ENCODE peak calls at places on chromosomes 5 and 9, in ten cellular contexts. One of them, this sample, is unnamed.

GRCh38 chr9:82332018-82332773 is 343.6 kb downstream of the SPATA31D1 start:
- DNase-seq in ovary: no peak
- DNase-seq in HCT116: no peak
- DNase-seq in H1: no peak
- DNase-seq in heart left ventricle: no peak
- DNase-seq in gastrocnemius medialis: no peak
- DNase-seq in A549: peak; percentile 68
- DNase-seq in Peyer's patch: no peak
- DNase-seq in IMR-90: peak; percentile 85
- DNase-seq in tibial nerve: no peak
- DNase-seq in this sample: no peak

GRCh38 chr5:10366310-10367297 is 13.1 kb downstream of the MARCHF6 start:
- DNase-seq in ovary: no peak
- DNase-seq in HCT116: no peak
- DNase-seq in H1: no peak
- DNase-seq in heart left ventricle: no peak
- DNase-seq in gastrocnemius medialis: no peak
- DNase-seq in A549: peak; percentile 56
- DNase-seq in Peyer's patch: no peak
- DNase-seq in IMR-90: peak; percentile 54
- DNase-seq in tibial nerve: no peak
- DNase-seq in this sample: peak; percentile 42

GRCh38 chr5:6236170-6236793 is 142.1 kb downstream of the MED10 start:
- DNase-seq in ovary: no peak
- DNase-seq in HCT116: no peak
- DNase-seq in H1: no peak
- DNase-seq in heart left ventricle: no peak
- DNase-seq in gastrocnemius medialis: no peak
- DNase-seq in A549: no peak
- DNase-seq in Peyer's patch: no peak
- DNase-seq in IMR-90: no peak
- DNase-seq in tibial nerve: no peak
- DNase-seq in this sample: no peak

GRCh38 chr5:111685969-111686368 is 71.0 kb downstream of the NREP start:
- DNase-seq in ovary: no peak
- DNase-seq in HCT116: peak; percentile 16
- DNase-seq in H1: peak; percentile 15
- DNase-seq in heart left ventricle: no peak
- DNase-seq in gastrocnemius medialis: no peak
- DNase-seq in A549: peak; percentile 12
- DNase-seq in Peyer's patch: no peak
- DNase-seq in IMR-90: no peak
- DNase-seq in tibial nerve: no peak
- DNase-seq in this sample: no peak

GRCh38 chr5:15571081-15571480 is 71.1 kb downstream of the FBXL7 start:
- DNase-seq in ovary: no peak
- DNase-seq in HCT116: no peak
- DNase-seq in H1: no peak
- DNase-seq in heart left ventricle: no peak
- DNase-seq in gastrocnemius medialis: no peak
- DNase-seq in A549: no peak
- DNase-seq in Peyer's patch: no peak
- DNase-seq in IMR-90: no peak
- DNase-seq in tibial nerve: no peak
- DNase-seq in this sample: no peak

GRCh38 chr5:9557696-9558095 is 11.8 kb upstream of the SEMA5A start:
- DNase-seq in ovary: no peak
- DNase-seq in HCT116: no peak
- DNase-seq in H1: no peak
- DNase-seq in heart left ventricle: no peak
- DNase-seq in gastrocnemius medialis: no peak
- DNase-seq in A549: no peak
- DNase-seq in Peyer's patch: no peak
- DNase-seq in IMR-90: peak; percentile 82
- DNase-seq in tibial nerve: no peak
- DNase-seq in this sample: no peak

GRCh38 chr5:68233075-68233474 is 17.5 kb downstream of the PIK3R1 start:
- DNase-seq in ovary: no peak
- DNase-seq in HCT116: no peak
- DNase-seq in H1: no peak
- DNase-seq in heart left ventricle: no peak
- DNase-seq in gastrocnemius medialis: no peak
- DNase-seq in A549: no peak
- DNase-seq in Peyer's patch: no peak
- DNase-seq in IMR-90: no peak
- DNase-seq in tibial nerve: no peak
- DNase-seq in this sample: no peak

GRCh38 chr9:91197232-91198181 is 164.2 kb downstream of the AUH start:
- DNase-seq in ovary: peak; percentile 83
- DNase-seq in HCT116: peak; percentile 85
- DNase-seq in H1: no peak
- DNase-seq in heart left ventricle: peak; percentile 74
- DNase-seq in gastrocnemius medialis: peak; percentile 91
- DNase-seq in A549: peak; percentile 98
- DNase-seq in Peyer's patch: peak; percentile 72
- DNase-seq in IMR-90: peak; percentile 98
- DNase-seq in tibial nerve: peak; percentile 71
- DNase-seq in this sample: peak; percentile 85

GRCh38 chr5:138752951-138753793 is at the start of gene CTNNA1:
- DNase-seq in ovary: peak; percentile 82
- DNase-seq in HCT116: peak; percentile 71
- DNase-seq in H1: no peak
- DNase-seq in heart left ventricle: peak; percentile 84
- DNase-seq in gastrocnemius medialis: peak; percentile 66
- DNase-seq in A549: peak; percentile 77
- DNase-seq in Peyer's patch: peak; percentile 92
- DNase-seq in IMR-90: peak; percentile 49
- DNase-seq in tibial nerve: peak; percentile 66
- DNase-seq in this sample: peak; percentile 86

GRCh38 chr9:115172105-115172504 is 54.1 kb upstream of the TNC start:
- DNase-seq in ovary: no peak
- DNase-seq in HCT116: no peak
- DNase-seq in H1: no peak
- DNase-seq in heart left ventricle: no peak
- DNase-seq in gastrocnemius medialis: no peak
- DNase-seq in A549: no peak
- DNase-seq in Peyer's patch: no peak
- DNase-seq in IMR-90: no peak
- DNase-seq in tibial nerve: no peak
- DNase-seq in this sample: no peak

GRCh38 chr5:175746851-175747250 is 89.0 kb downstream of the HRH2 start:
- DNase-seq in ovary: no peak
- DNase-seq in HCT116: peak; percentile 36
- DNase-seq in H1: no peak
- DNase-seq in heart left ventricle: no peak
- DNase-seq in gastrocnemius medialis: no peak
- DNase-seq in A549: peak; percentile 60
- DNase-seq in Peyer's patch: no peak
- DNase-seq in IMR-90: peak; percentile 15
- DNase-seq in tibial nerve: no peak
- DNase-seq in this sample: no peak

GRCh38 chr5:1184481-1184880 is 16.9 kb upstream of the SLC6A19 start:
- DNase-seq in ovary: no peak
- DNase-seq in HCT116: no peak
- DNase-seq in H1: no peak
- DNase-seq in heart left ventricle: no peak
- DNase-seq in gastrocnemius medialis: no peak
- DNase-seq in A549: no peak
- DNase-seq in Peyer's patch: no peak
- DNase-seq in IMR-90: no peak
- DNase-seq in tibial nerve: no peak
- DNase-seq in this sample: no peak

DNA sequence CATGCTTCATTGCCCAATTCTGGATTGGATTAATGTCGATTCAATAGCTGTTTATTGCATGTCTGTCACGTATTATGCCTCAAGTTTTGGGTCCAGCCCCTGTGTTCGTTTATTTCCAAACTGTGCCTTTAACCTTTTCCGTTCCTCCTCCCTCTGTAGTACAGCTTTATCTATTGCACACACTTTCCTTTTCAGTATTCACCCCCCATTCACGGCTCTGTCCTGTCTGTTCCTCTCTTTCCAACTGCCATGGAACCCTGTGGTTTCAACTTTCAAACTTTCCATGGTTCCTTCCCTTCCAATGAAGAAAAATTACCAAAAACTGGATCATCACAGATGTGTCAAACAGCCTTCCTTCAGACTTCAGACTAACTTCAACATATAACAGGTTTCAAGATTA is 17.1 kb downstream of the SMARCA2 start:
- DNase-seq in ovary: no peak
- DNase-seq in HCT116: no peak
- DNase-seq in H1: no peak
- DNase-seq in heart left ventricle: no peak
- DNase-seq in gastrocnemius medialis: no peak
- DNase-seq in A549: no peak
- DNase-seq in Peyer's patch: no peak
- DNase-seq in IMR-90: no peak
- DNase-seq in tibial nerve: no peak
- DNase-seq in this sample: no peak
- H3K4me1 ChIP-seq in ovary: peaks cover 5% of the 10 kb centered on the region
- H3K4me1 ChIP-seq in HCT116: no peaks in the 10 kb centered on the region
- H3K4me1 ChIP-seq in H1: no peaks in the 10 kb centered on the region
- H3K4me1 ChIP-seq in heart left ventricle: peaks cover 4% of the 10 kb centered on the region
- H3K4me1 ChIP-seq in gastrocnemius medialis: peaks cover 39% of the 10 kb centered on the region
- H3K4me1 ChIP-seq in A549: no peaks in the 10 kb centered on the region
- H3K4me1 ChIP-seq in Peyer's patch: no peaks in the 10 kb centered on the region
- H3K4me1 ChIP-seq in IMR-90: no peaks in the 10 kb centered on the region
- H3K4me1 ChIP-seq in tibial nerve: no peaks in the 10 kb centered on the region
- H3K4me1 ChIP-seq in this sample: peaks cover 34% of the 10 kb centered on the region

GRCh38 chr9:16461231-16461840 is 409.1 kb downstream of the BNC2 start:
- DNase-seq in ovary: no peak
- DNase-seq in HCT116: no peak
- DNase-seq in H1: peak; percentile 27
- DNase-seq in heart left ventricle: no peak
- DNase-seq in gastrocnemius medialis: no peak
- DNase-seq in A549: no peak
- DNase-seq in Peyer's patch: no peak
- DNase-seq in IMR-90: peak; percentile 35
- DNase-seq in tibial nerve: no peak
- DNase-seq in this sample: no peak

GRCh38 chr9:16458696-16459420 is 411.6 kb downstream of the BNC2 start:
- DNase-seq in ovary: no peak
- DNase-seq in HCT116: no peak
- DNase-seq in H1: no peak
- DNase-seq in heart left ventricle: no peak
- DNase-seq in gastrocnemius medialis: no peak
- DNase-seq in A549: no peak
- DNase-seq in Peyer's patch: no peak
- DNase-seq in IMR-90: peak; percentile 76
- DNase-seq in tibial nerve: no peak
- DNase-seq in this sample: no peak

GRCh38 chr9:16460711-16461110 is 409.8 kb downstream of the BNC2 start:
- DNase-seq in ovary: no peak
- DNase-seq in HCT116: no peak
- DNase-seq in H1: no peak
- DNase-seq in heart left ventricle: no peak
- DNase-seq in gastrocnemius medialis: no peak
- DNase-seq in A549: no peak
- DNase-seq in Peyer's patch: no peak
- DNase-seq in IMR-90: no peak
- DNase-seq in tibial nerve: no peak
- DNase-seq in this sample: no peak

GRCh38 chr9:16459421-16460148 is 410.9 kb downstream of the BNC2 start:
- DNase-seq in ovary: no peak
- DNase-seq in HCT116: no peak
- DNase-seq in H1: no peak
- DNase-seq in heart left ventricle: no peak
- DNase-seq in gastrocnemius medialis: no peak
- DNase-seq in A549: no peak
- DNase-seq in Peyer's patch: no peak
- DNase-seq in IMR-90: peak; percentile 23
- DNase-seq in tibial nerve: no peak
- DNase-seq in this sample: no peak

DNA sequence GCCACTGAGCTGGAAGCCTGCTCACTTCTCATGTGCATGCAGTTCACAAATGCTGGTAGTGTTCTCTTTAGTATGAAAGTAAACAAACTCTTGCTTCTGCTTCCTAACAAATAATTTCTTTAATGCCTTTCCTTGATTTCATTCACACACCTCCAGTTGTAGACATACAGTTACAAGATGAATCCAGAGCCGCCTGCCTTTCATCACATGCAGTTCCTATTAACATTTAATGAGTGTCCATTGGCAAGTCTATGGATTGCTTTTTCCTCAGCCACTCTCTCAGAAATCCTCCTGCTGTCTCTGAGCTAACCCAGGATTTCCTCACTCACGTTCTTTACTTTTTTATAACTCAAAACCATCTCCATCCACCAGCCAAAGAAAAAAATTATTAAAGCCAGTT is 408.6 kb downstream of the BNC2 start:
- DNase-seq in ovary: no peak
- DNase-seq in HCT116: no peak
- DNase-seq in H1: no peak
- DNase-seq in heart left ventricle: no peak
- DNase-seq in gastrocnemius medialis: no peak
- DNase-seq in A549: no peak
- DNase-seq in Peyer's patch: no peak
- DNase-seq in IMR-90: no peak
- DNase-seq in tibial nerve: no peak
- DNase-seq in this sample: no peak
- TF ChIP-seq CTCF in ovary: no peak
- TF ChIP-seq CTCF in HCT116: no peak
- TF ChIP-seq CTCF in H1: no peak
- TF ChIP-seq CTCF in heart left ventricle: no peak
- TF ChIP-seq CTCF in gastrocnemius medialis: no peak
- TF ChIP-seq CTCF in A549: no peak
- TF ChIP-seq CTCF in Peyer's patch: no peak
- TF ChIP-seq CTCF in IMR-90: no peak
- TF ChIP-seq CTCF in tibial nerve: no peak
- TF ChIP-seq CTCF in this sample: no peak

GRCh38 chr5:109917966-109918365 is 228.2 kb downstream of the MAN2A1 start:
- DNase-seq in ovary: no peak
- DNase-seq in HCT116: no peak
- DNase-seq in H1: no peak
- DNase-seq in heart left ventricle: no peak
- DNase-seq in gastrocnemius medialis: no peak
- DNase-seq in A549: no peak
- DNase-seq in Peyer's patch: no peak
- DNase-seq in IMR-90: no peak
- DNase-seq in tibial nerve: no peak
- DNase-seq in this sample: no peak
- TF ChIP-seq POLR2A in ovary: no peak
- TF ChIP-seq POLR2A in HCT116: no peak
- TF ChIP-seq POLR2A in H1: no peak
- TF ChIP-seq POLR2A in heart left ventricle: no peak
- TF ChIP-seq POLR2A in gastrocnemius medialis: no peak
- TF ChIP-seq POLR2A in A549: no peak
- TF ChIP-seq POLR2A in Peyer's patch: no peak
- TF ChIP-seq POLR2A in IMR-90: no peak
- TF ChIP-seq POLR2A in tibial nerve: no peak
- TF ChIP-seq POLR2A in this sample: no peak

DNA sequence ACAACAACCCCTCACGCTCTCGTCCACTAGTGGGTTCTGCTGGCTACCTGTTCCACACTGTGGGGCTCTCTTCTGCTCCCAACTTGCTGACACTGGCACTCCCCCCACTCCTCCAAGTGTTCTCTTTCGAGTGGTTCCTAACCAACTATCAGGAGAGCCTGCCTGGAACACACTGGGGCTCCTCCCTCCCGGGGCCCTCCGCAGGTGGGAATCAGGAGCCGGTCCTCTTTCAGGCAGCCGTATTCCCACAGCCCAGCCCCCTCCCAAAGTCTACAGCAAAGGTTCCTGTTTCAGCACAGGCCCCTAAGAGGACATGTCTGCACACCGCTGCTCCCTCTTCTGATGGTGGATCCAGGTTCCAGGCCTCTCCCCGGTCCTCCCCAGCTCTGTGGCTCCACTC is 165.9 kb downstream of the FSTL4 start:
- DNase-seq in ovary: no peak
- DNase-seq in HCT116: no peak
- DNase-seq in H1: no peak
- DNase-seq in heart left ventricle: no peak
- DNase-seq in gastrocnemius medialis: no peak
- DNase-seq in A549: no peak
- DNase-seq in Peyer's patch: no peak
- DNase-seq in IMR-90: no peak
- DNase-seq in tibial nerve: no peak
- DNase-seq in this sample: no peak
- H3K4me1 ChIP-seq in ovary: no peaks in the 10 kb centered on the region
- H3K4me1 ChIP-seq in HCT116: no peaks in the 10 kb centered on the region
- H3K4me1 ChIP-seq in H1: no peaks in the 10 kb centered on the region
- H3K4me1 ChIP-seq in heart left ventricle: no peaks in the 10 kb centered on the region
- H3K4me1 ChIP-seq in gastrocnemius medialis: no peaks in the 10 kb centered on the region
- H3K4me1 ChIP-seq in A549: no peaks in the 10 kb centered on the region
- H3K4me1 ChIP-seq in Peyer's patch: no peaks in the 10 kb centered on the region
- H3K4me1 ChIP-seq in IMR-90: no peaks in the 10 kb centered on the region
- H3K4me1 ChIP-seq in tibial nerve: no peaks in the 10 kb centered on the region
- H3K4me1 ChIP-seq in this sample: no peaks in the 10 kb centered on the region